ENCODE peak calls at places on chromosomes 7 and 10, in nine cellular contexts. T is astrocyte of the spinal cord, H is IMR-90, U is AG10803, G is colonic mucosa, W is tibial nerve, D is heart left ventricle, X is GM23248, M is tibial artery. R is an unnamed sample.

GRCh38 chr10:51706225-51706624 is 6.8 kb upstream of the CSTF2T start:
- DNase-seq in M (peak; percentile 95), T (peak; percentile 50), H (peak; percentile 84), G (peak; percentile 45), W (peak; percentile 54), X (peak; percentile 89), D (peak; percentile 85), U (peak; percentile 96), R (peak; percentile 96)

GRCh38 chr7:16561943-16562342 is 35.3 kb downstream of the LRRC72 start:
- DNase-seq in D (no peak), G (no peak), H (no peak), U (no peak), M (no peak), T (no peak), X (no peak), W (no peak), R (no peak)

GRCh38 chr7:78254397-78255055 is 456.0 kb downstream of the PHTF2 start:
- DNase-seq in W (no peak), M (no peak), H (no peak), U (no peak), G (no peak), T (no peak), X (no peak), D (no peak), R (no peak)

GRCh38 chr10:119786117-119786769 is 60.4 kb downstream of the INPP5F start:
- DNase-seq in M (no peak), U (peak; percentile 25), X (no peak), H (peak; percentile 78), D (no peak), W (no peak), T (peak; percentile 69), G (no peak), R (no peak)

GRCh38 chr10:21919906-21920305 is 83.6 kb downstream of the DNAJC1 start:
- DNase-seq in U (no peak), G (no peak), W (no peak), H (no peak), X (no peak), D (no peak), T (no peak), M (no peak), R (no peak)

GRCh38 chr7:30884881-30885280 is 26.8 kb upstream of the AQP1 start:
- DNase-seq in G (no peak), U (no peak), X (no peak), T (no peak), H (no peak), D (no peak), W (no peak), M (no peak), R (no peak)

GRCh38 chr7:75611557-75612178 is 119.5 kb downstream of the SPDYE5 start:
- DNase-seq in T (no peak), X (no peak), H (no peak), D (peak; percentile 92), M (peak; percentile 85), W (peak; percentile 43), G (no peak), U (no peak), R (peak; percentile 94)

GRCh38 chr10:924524-924859 is 7.0 kb downstream of the LARP4B start:
- DNase-seq in H (no peak), M (no peak), G (no peak), X (no peak), D (no peak), U (no peak), T (no peak), W (no peak), R (peak; percentile 17)

GRCh38 chr10:124287791-124288190 is 130.9 kb downstream of the OAT start:
- DNase-seq in U (no peak), T (no peak), W (no peak), M (no peak), G (no peak), D (no peak), X (no peak), H (no peak), R (no peak)

GRCh38 chr10:79239275-79239779 is 107.9 kb upstream of the PPIF start:
- DNase-seq in W (peak; percentile 43), T (peak; percentile 37), X (peak; percentile 86), D (peak; percentile 61), G (peak; percentile 51), U (no peak), M (peak; percentile 74), H (peak; percentile 80), R (peak; percentile 71)

GRCh38 chr7:94907420-94908203 is at the start of gene PPP1R9A:
- DNase-seq in X (peak; percentile 39), H (no peak), U (no peak), D (peak; percentile 50), M (no peak), G (peak; percentile 57), T (peak; percentile 20), W (no peak), R (peak; percentile 66)

GRCh38 chr10:2012209-2012608 is 274.9 kb upstream of the ADARB2 start:
- DNase-seq in U (no peak), T (no peak), M (no peak), X (no peak), H (no peak), G (no peak), W (no peak), D (no peak), R (no peak)

GRCh38 chr10:99781734-99782429 is 558 bp upstream of the ABCC2 start:
- DNase-seq in D (no peak), X (no peak), U (no peak), W (no peak), M (no peak), G (no peak), H (no peak), T (no peak), R (no peak)

GRCh38 chr7:157278167-157278790 is 58.5 kb upstream of the DNAJB6 start:
- DNase-seq in H (no peak), M (no peak), T (no peak), G (no peak), U (no peak), D (no peak), X (no peak), W (no peak), R (no peak)

GRCh38 chr10:26881600-26882331 is 21.0 kb upstream of the ABI1 start:
- DNase-seq in T (peak; percentile 76), W (no peak), G (no peak), M (no peak), D (no peak), X (peak; percentile 80), U (peak; percentile 74), H (peak; percentile 76), R (peak; percentile 8)

GRCh38 chr10:62858364-62858763 is 42.2 kb upstream of the EGR2 start:
- DNase-seq in X (peak; percentile 74), D (peak; percentile 60), W (no peak), T (peak; percentile 25), U (peak; percentile 37), M (peak; percentile 22), H (peak; percentile 3), G (no peak), R (no peak)

GRCh38 chr10:126616737-126617136 is 53.8 kb downstream of the C10orf90 start:
- DNase-seq in G (no peak), M (no peak), H (no peak), X (no peak), W (no peak), D (no peak), T (no peak), U (no peak), R (no peak)

GRCh38 chr10:94217431-94217830 is 145.3 kb downstream of the NOC3L start:
- DNase-seq in U (peak; percentile 37), H (no peak), X (peak; percentile 38), G (no peak), W (no peak), T (no peak), D (no peak), M (no peak), R (no peak)

GRCh38 chr7:37027557-37028341 is 303.5 kb upstream of the AOAH start:
- DNase-seq in D (no peak), T (no peak), W (no peak), U (no peak), H (no peak), G (no peak), M (no peak), X (no peak), R (no peak)

GRCh38 chr10:129966831-129967578 is 2.9 kb upstream of the EBF3 start:
- DNase-seq in T (no peak), U (no peak), G (no peak), H (no peak), X (no peak), M (no peak), D (no peak), W (no peak), R (no peak)

GRCh38 chr10:71314694-71315225 is 4.3 kb upstream of the SLC29A3 start:
- DNase-seq in H (no peak), W (no peak), G (no peak), T (no peak), X (no peak), U (no peak), D (no peak), M (no peak), R (no peak)

GRCh38 chr7:87816389-87816788 is 59.8 kb downstream of the SLC25A40 start:
- DNase-seq in W (no peak), D (no peak), T (no peak), G (no peak), H (no peak), U (no peak), M (no peak), X (no peak), R (no peak)

DNA sequence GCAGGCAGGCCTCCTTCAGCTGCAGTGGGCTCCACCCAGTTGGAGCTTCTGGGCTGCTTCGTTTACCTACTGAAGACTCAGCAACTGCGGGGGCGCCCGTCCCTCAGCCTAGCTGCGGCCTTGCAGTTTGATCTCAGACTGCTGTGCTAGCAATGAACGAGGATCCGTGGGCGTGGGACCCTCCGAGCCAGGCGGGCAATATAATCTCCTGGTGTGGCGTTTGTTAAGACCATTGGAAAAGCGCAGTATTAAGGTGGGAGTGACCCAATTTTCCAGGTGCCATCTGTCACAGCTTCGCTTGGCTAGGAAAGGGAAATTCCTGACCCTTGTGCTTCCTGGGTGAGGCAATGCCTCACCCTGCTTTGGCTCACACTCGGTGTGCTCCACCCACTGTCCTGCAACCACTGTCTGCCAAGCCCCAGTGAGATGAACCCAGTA is 159.2 kb upstream of the FOXP2 start:
- DNase-seq in D (no peak), T (no peak), G (peak; percentile 73), M (no peak), W (no peak), H (no peak), U (no peak), X (no peak), R (no peak)
- H3K4me3 ChIP-seq in D (no peak overlapping the region), T (no peak overlapping the region), G (no peak overlapping the region), M (no peak overlapping the region), W (no peak overlapping the region), H (no peak overlapping the region), U (no peak overlapping the region), X (no peak overlapping the region), R (no peak overlapping the region)

GRCh38 chr7:101882595-101883564 is 65.5 kb downstream of the CUX1 start:
- DNase-seq in D (peak; percentile 85), M (peak; percentile 94), W (peak; percentile 84), X (peak; percentile 100), T (peak; percentile 99), G (peak; percentile 87), U (peak; percentile 100), H (peak; percentile 100), R (peak; percentile 97)
- H3K4me3 ChIP-seq in D (peak overlapping the region; percentile 20), M (no peak overlapping the region), W (no peak overlapping the region), X (peak overlapping the region; percentile 56), T (no peak overlapping the region), G (no peak overlapping the region), U (peak overlapping the region; percentile 37), H (no peak overlapping the region), R (no peak overlapping the region)

GRCh38 chr7:1060315-1061080 is 16.2 kb downstream of the GPR146 start:
- DNase-seq in M (peak; percentile 58), X (no peak), W (no peak), U (peak; percentile 21), D (peak; percentile 59), H (no peak), T (no peak), G (no peak), R (no peak)
- H3K4me3 ChIP-seq in M (peak overlapping the region; percentile 32), X (no peak overlapping the region), W (peak overlapping the region; percentile 10), U (no peak overlapping the region), D (no peak overlapping the region), H (no peak overlapping the region), T (no peak overlapping the region), G (peak overlapping the region; percentile 2), R (no peak overlapping the region)

GRCh38 chr7:123735539-123735938 is 13.3 kb downstream of the WASL start:
- DNase-seq in H (no peak), U (no peak), X (no peak), T (no peak), M (no peak), W (no peak), D (no peak), G (no peak), R (no peak)
- H3K4me3 ChIP-seq in H (no peak overlapping the region), U (no peak overlapping the region), X (no peak overlapping the region), T (no peak overlapping the region), M (no peak overlapping the region), W (no peak overlapping the region), D (no peak overlapping the region), G (no peak overlapping the region), R (no peak overlapping the region)